ENCODE peak calls at places on chromosomes 4 and X, in six cellular contexts. W is suprapubic skin, N is GM23338, H is sigmoid colon, I is SK-N-SH, Q is H1. B is an unnamed sample. For H3K36me3, the result is how much of the 10 kb centered on the place peaks cover.

GRCh38 chr4:120921456-120922389 is 803 bp downstream of the PRDM5 start:
- DNase-seq in W (peak), N (peak), H (peak), I (no peak), Q (peak), B (peak)

GRCh38 chr4:121217385-121217784 is 53.3 kb upstream of the TNIP3 start:
- DNase-seq in W (no peak), N (no peak), H (no peak), I (no peak), Q (no peak), B (no peak)

GRCh38 chrX:120029354-120029753 is 48.1 kb downstream of the RHOXF2B start:
- DNase-seq in W (no peak), N (peak), H (no peak), I (no peak), Q (no peak), B (no peak)

GRCh38 chrX:12567857-12568256 is 223.4 kb upstream of the PRPS2 start:
- DNase-seq in W (no peak), N (peak), H (no peak), I (peak), Q (no peak), B (no peak)

GRCh38 chr4:79338148-79338547 is 12.3 kb upstream of the NAA11 start:
- DNase-seq in W (no peak), N (no peak), H (no peak), I (no peak), Q (no peak), B (no peak)

GRCh38 chr4:186201535-186202230 is 10.3 kb downstream of the CYP4V2 start:
- DNase-seq in W (no peak), N (peak), H (no peak), I (peak), Q (peak), B (peak)

GRCh38 chrX:9153299-9153698 is 119.4 kb upstream of the FAM9B start:
- DNase-seq in W (no peak), N (no peak), H (no peak), I (no peak), Q (no peak), B (no peak)

GRCh38 chrX:153935326-153935851 is 552 bp upstream of the NAA10 start:
- DNase-seq in W (peak), N (peak), H (no peak), I (no peak), Q (peak), B (no peak)

GRCh38 chr4:152992027-152992426 is 55.9 kb downstream of the FHDC1 start:
- DNase-seq in W (no peak), N (no peak), H (no peak), I (no peak), Q (no peak), B (peak)

GRCh38 chrX:139508099-139508498 is 22.4 kb upstream of the F9 start:
- DNase-seq in W (no peak), N (peak), H (no peak), I (no peak), Q (no peak), B (no peak)

GRCh38 chr4:18422685-18423084 is 401.1 kb upstream of the LCORL start:
- DNase-seq in W (no peak), N (no peak), H (no peak), I (no peak), Q (no peak), B (no peak)

GRCh38 chr4:125198916-125199315 is 115.8 kb upstream of the FAT4 start:
- DNase-seq in W (no peak), N (no peak), H (no peak), I (no peak), Q (no peak), B (no peak)

GRCh38 chr4:72538006-72538405 is 31.0 kb downstream of the ADAMTS3 start:
- DNase-seq in W (no peak), N (no peak), H (no peak), I (no peak), Q (no peak), B (no peak)

GRCh38 chr4:100907465-100908454 is 389.9 kb upstream of the EMCN start:
- DNase-seq in W (no peak), N (no peak), H (no peak), I (no peak), Q (no peak), B (no peak)

GRCh38 chr4:51831133-51831532 is 11.8 kb upstream of the DCUN1D4 start:
- DNase-seq in W (no peak), N (peak), H (peak), I (peak), Q (peak), B (peak)

GRCh38 chr4:55175779-55176231 is 50.4 kb upstream of the KDR start:
- DNase-seq in W (no peak), N (peak), H (no peak), I (no peak), Q (no peak), B (no peak)

GRCh38 chr4:74237425-74237966 is 70.8 kb upstream of the EPGN start:
- DNase-seq in W (no peak), N (no peak), H (no peak), I (no peak), Q (no peak), B (no peak)

GRCh38 chrX:14064632-14065432 is 35.1 kb upstream of the GEMIN8 start:
- DNase-seq in W (no peak), N (no peak), H (no peak), I (no peak), Q (no peak), B (no peak)

GRCh38 chr4:77878176-77878575 is 15.5 kb downstream of the MRPL1 start:
- DNase-seq in W (no peak), N (no peak), H (no peak), I (no peak), Q (no peak), B (no peak)

GRCh38 chr4:77877771-77878170 is 15.1 kb downstream of the MRPL1 start:
- DNase-seq in W (no peak), N (peak), H (no peak), I (no peak), Q (no peak), B (no peak)

GRCh38 chr4:77877167-77877566 is 14.5 kb downstream of the MRPL1 start:
- DNase-seq in W (no peak), N (peak), H (no peak), I (no peak), Q (no peak), B (no peak)

DNA sequence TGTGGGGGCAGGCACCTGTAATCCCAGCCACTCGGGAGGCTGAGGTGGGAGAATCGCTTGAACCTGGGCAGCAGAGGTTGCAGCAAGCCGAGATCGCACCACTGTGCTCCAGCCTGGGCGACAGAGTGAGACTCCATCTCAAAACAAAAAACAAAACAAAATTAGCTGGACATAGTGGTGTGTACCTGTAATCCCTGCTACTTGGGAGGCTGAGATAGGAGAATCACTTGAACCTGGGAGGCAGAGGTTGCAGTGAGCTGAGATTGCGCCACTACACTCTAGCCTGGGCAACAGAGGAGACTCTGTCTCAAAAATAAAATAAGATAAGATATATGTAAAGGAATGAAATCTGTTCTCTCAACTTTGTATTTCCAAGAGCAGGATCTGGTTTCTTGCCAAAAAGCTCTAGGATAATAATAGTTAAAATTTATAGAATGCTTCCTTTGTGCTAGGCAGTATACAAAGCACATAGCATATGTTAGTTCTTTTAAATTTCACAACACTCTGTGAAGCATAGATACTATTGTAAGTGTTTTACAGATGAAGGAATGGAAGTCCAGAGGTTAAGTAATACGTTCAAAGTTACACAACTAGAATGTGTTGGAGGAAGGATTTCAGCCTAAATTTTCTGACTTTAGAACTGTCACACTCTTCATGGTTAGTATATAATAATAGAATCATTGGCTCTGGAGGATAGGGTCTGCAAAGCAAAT is 10.2 kb downstream of the MRPL1 start:
- DNase-seq in W (no peak), N (no peak), H (no peak), I (no peak), Q (no peak), B (no peak)
- H3K36me3 ChIP-seq in W (under half), N (under half), H (under half), I (under half), Q (under half), B (half or more)

GRCh38 chr4:958836-959337 is 14.5 kb downstream of the DGKQ start:
- DNase-seq in W (no peak), N (no peak), H (peak), I (no peak), Q (no peak), B (peak)

GRCh38 chr4:958314-958665 is 15.1 kb downstream of the DGKQ start:
- DNase-seq in W (no peak), N (no peak), H (peak), I (peak), Q (no peak), B (no peak)

GRCh38 chr4:960140-960735 is 13.1 kb downstream of the DGKQ start:
- DNase-seq in W (no peak), N (no peak), H (peak), I (peak), Q (no peak), B (peak)

GRCh38 chr4:960736-961650 is 12.4 kb downstream of the DGKQ start:
- DNase-seq in W (no peak), N (no peak), H (peak), I (peak), Q (no peak), B (peak)

DNA sequence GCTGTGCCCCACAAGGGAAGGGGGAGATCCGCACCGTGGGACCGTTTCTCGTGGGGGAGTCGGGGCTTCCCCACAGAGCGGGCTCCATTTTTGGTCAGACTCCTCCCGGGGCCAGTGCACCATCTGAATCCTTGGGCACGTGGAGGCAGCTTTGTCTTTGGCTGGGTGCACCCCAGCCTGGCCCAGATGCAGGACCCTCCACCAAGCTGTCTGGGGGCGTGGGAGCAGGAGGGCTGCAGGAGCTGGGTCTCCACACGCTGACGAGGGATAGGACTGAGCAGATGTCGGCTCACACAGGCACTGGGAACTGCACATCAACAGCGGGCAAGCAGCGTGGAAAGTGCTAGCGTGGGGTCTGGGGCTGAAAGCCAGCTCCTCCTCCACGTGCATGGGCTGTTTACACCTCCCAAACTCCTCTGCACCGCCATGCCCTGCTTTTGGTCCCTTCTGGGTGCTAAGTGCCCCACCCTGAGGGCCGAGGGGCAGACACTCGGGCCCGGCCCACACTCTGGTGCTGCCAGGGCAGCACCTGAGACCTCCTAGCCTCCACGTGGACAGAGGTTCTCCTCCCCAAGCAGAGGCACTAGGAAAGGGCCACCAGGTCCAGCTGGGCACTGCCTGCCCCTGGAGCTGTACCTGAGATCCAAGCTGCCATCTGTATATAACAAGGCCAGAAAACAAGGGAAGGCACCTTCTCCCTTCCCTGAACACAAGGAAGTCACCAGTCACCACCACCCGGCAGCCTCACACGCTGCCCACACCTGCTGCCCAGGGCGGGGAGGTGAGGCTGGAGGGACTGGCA is 13.8 kb downstream of the DGKQ start:
- DNase-seq in W (no peak), N (no peak), H (peak), I (peak), Q (no peak), B (peak)
- TF ChIP-seq POLR2AphosphoS5 in W (no peak), N (no peak), H (no peak), I (no peak), Q (no peak), B (no peak)

DNA sequence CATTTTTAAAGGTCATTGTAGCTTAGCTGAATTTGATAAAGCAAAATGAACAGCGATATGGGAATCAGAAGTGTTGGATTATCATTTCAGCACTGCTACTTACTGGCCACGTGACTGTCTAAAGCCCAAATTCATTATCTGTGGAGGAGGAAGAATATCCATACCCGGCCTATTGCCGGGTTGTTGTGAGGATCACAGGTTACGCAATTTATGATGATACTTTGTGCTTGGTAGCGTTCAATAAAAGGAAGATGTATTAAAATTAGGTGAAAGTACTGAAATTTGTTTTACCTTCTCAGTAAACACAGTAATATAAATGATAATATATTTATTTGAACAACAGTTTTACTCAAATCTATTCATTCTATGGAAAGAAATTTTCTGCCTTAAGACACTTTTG is 1540.2 kb downstream of the ADGRL3 start:
- DNase-seq in W (no peak), N (no peak), H (no peak), I (no peak), Q (no peak), B (no peak)
- TF ChIP-seq CTCF in W (no peak), N (no peak), H (no peak), I (no peak), Q (no peak), B (no peak)

GRCh38 chr4:48854982-48855381 is 24.1 kb downstream of the OCIAD1 start:
- DNase-seq in W (no peak), N (no peak), H (no peak), I (no peak), Q (no peak), B (no peak)
- H3K36me3 ChIP-seq in W (under half), N (under half), H (under half), I (under half), Q (half or more), B (half or more)

GRCh38 chrX:69066966-69067525 is 98.2 kb downstream of the PJA1 start:
- DNase-seq in W (peak), N (no peak), H (peak), I (no peak), Q (peak), B (peak)
- TF ChIP-seq POLR2AphosphoS5 in W (no peak), N (no peak), H (no peak), I (no peak), Q (no peak), B (no peak)

GRCh38 chr4:38449506-38450174 is 214.4 kb upstream of the KLF3 start:
- DNase-seq in W (no peak), N (peak), H (no peak), I (no peak), Q (no peak), B (no peak)
- TF ChIP-seq CTCF in W (no peak), N (peak), H (no peak), I (no peak), Q (peak), B (no peak)

GRCh38 chrX:7069556-7069955 is 78.0 kb upstream of the STS start:
- DNase-seq in W (no peak), N (peak), H (no peak), I (no peak), Q (no peak), B (no peak)
- H3K36me3 ChIP-seq in W (under half), N (under half), H (under half), I (under half), Q (under half), B (under half)

GRCh38 chrX:111133389-111133788 is 37.4 kb downstream of the PAK3 start:
- DNase-seq in W (no peak), N (no peak), H (no peak), I (no peak), Q (no peak), B (no peak)
- TF ChIP-seq POLR2AphosphoS5 in W (no peak), N (no peak), H (no peak), I (no peak), Q (no peak), B (no peak)

B was measured in spleen.